ENCODE peak calls at places on chromosomes 12 and 14, in eight cellular contexts. L is A549, W is stomach, B is endothelial cell of umbilical vein, X is right lobe of liver, Y is body of pancreas, A is tibial nerve, D is esophagus squamous epithelium. I is an unnamed sample.

GRCh38 chr12:131437706-131438210 is 273.1 kb upstream of the SFSWAP start:
- DNase-seq in L (no peak), W (peak), B (no peak), X (no peak), Y (no peak), A (no peak), D (no peak), I (peak)

GRCh38 chr12:1603621-1604020 is 9.2 kb upstream of the FBXL14 start:
- DNase-seq in L (no peak), W (no peak), B (no peak), X (no peak), Y (no peak), A (no peak), D (no peak), I (no peak)

GRCh38 chr12:40152783-40153383 is 47.0 kb upstream of the SLC2A13 start:
- DNase-seq in L (no peak), W (peak), B (peak), X (peak), Y (peak), A (peak), D (no peak), I (peak)

GRCh38 chr14:92321701-92322100 is 1.3 kb upstream of the SLC24A4 start:
- DNase-seq in L (no peak), W (no peak), B (no peak), X (no peak), Y (no peak), A (no peak), D (no peak), I (no peak)

GRCh38 chr12:38149395-38150073 is 167.0 kb upstream of the ALG10B start:
- DNase-seq in L (no peak), W (no peak), B (no peak), X (no peak), Y (no peak), A (no peak), D (no peak), I (no peak)

GRCh38 chr14:59213368-59214315 is 25.2 kb downstream of the DAAM1 start:
- DNase-seq in L (no peak), W (no peak), B (no peak), X (no peak), Y (no peak), A (no peak), D (no peak), I (no peak)

GRCh38 chr14:57816568-57817284 is 49.2 kb downstream of the SLC35F4 start:
- DNase-seq in L (no peak), W (no peak), B (no peak), X (no peak), Y (no peak), A (no peak), D (no peak), I (no peak)

GRCh38 chr14:49366416-49366815 is 219.8 kb downstream of the RPS29 start:
- DNase-seq in L (no peak), W (no peak), B (no peak), X (no peak), Y (no peak), A (no peak), D (no peak), I (no peak)

GRCh38 chr14:61452452-61452851 is 131.1 kb downstream of the PRKCH start:
- DNase-seq in L (no peak), W (no peak), B (no peak), X (peak), Y (no peak), A (no peak), D (no peak), I (no peak)

GRCh38 chr12:100611031-100611430 is 37.5 kb downstream of the GAS2L3 start:
- DNase-seq in L (no peak), W (no peak), B (no peak), X (no peak), Y (no peak), A (no peak), D (no peak), I (no peak)

GRCh38 chr12:117580718-117581062 is 219.3 kb upstream of the NOS1 start:
- DNase-seq in L (peak), W (no peak), B (no peak), X (no peak), Y (peak), A (peak), D (no peak), I (no peak)

DNA sequence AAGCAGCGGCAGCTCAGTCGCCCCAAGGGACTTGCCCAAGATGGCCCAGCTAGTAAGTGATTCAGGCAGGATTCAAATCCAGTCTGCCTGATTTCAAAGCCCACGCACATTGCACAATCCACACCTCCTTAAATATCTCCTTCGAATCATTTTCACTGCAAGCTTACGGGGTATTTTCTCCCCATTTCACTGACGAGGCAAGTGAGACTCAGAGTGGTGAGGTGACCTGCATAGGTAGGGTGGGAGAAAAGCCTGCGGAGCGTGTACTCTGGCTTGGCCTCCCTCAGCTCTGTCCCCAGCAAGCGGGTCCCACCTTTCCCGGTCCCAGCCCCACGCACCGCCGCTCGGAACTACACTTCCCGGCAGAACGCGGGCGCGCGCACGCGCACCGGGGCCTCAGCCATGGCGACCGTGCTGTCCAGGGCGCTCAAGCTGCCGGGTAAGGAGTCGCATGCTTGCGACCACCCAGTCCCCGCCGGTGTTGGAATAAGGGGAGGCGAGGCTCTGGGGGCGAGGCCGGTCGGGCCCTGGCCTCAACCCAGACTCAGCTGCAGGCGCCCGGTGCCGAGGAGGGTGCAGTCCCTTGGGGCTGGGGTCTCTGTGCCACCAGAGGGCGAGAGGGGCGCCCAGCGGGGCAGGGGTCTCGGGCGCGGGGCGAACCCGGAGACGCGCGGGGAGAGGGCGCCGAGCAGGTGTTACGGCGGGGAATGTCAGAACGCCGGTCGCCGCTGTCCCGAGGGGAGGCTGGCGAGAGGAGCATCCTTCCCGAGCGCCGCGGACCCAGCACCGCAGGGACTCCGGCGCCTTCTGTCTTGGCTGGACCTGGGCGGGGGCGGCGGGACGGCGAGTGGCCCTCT is at the start of gene FAM234B:
- DNase-seq in L (peak), W (peak), B (peak), X (peak), Y (peak), A (peak), D (no peak), I (peak)
- TF ChIP-seq POLR2A in L (peak), W (no peak), B (no peak), X (peak), Y (peak), A (no peak), D (peak), I (no peak)

GRCh38 chr12:52605542-52605941 is 4.3 kb upstream of the KRT72 start:
- DNase-seq in L (no peak), W (no peak), B (no peak), X (no peak), Y (no peak), A (no peak), D (no peak), I (no peak)

GRCh38 chr12:52604859-52605258 is 3.6 kb upstream of the KRT72 start:
- DNase-seq in L (no peak), W (no peak), B (no peak), X (no peak), Y (no peak), A (no peak), D (no peak), I (no peak)

GRCh38 chr12:52608161-52608560 is 6.9 kb upstream of the KRT72 start:
- DNase-seq in L (no peak), W (no peak), B (no peak), X (no peak), Y (no peak), A (no peak), D (no peak), I (no peak)

GRCh38 chr12:52607314-52607713 is 6.1 kb upstream of the KRT72 start:
- DNase-seq in L (no peak), W (no peak), B (no peak), X (no peak), Y (no peak), A (no peak), D (no peak), I (no peak)

GRCh38 chr12:52606581-52607241 is 5.4 kb upstream of the KRT72 start:
- DNase-seq in L (no peak), W (no peak), B (no peak), X (no peak), Y (no peak), A (no peak), D (no peak), I (no peak)
- H3K27ac ChIP-seq in L (no peak), W (no peak), B (no peak), X (no peak), Y (no peak), A (no peak), D (no peak), I (no peak)

GRCh38 chr14:68791078-68791983 is 1.5 kb downstream of the ZFP36L1 start:
- DNase-seq in L (no peak), W (peak), B (peak), X (no peak), Y (peak), A (no peak), D (no peak), I (peak)
- TF ChIP-seq POLR2A in L (no peak), W (no peak), B (no peak), X (no peak), Y (peak), A (no peak), D (peak), I (no peak)

GRCh38 chr14:103157969-103158368 is 34.7 kb downstream of the TNFAIP2 start:
- DNase-seq in L (no peak), W (no peak), B (no peak), X (no peak), Y (no peak), A (no peak), D (no peak), I (no peak)
- H3K27ac ChIP-seq in L (no peak), W (no peak), B (no peak), X (no peak), Y (no peak), A (no peak), D (no peak), I (no peak)

GRCh38 chr12:55818140-55818728 is 393 bp downstream of the ORMDL2 start:
- DNase-seq in L (no peak), W (no peak), B (no peak), X (no peak), Y (no peak), A (no peak), D (no peak), I (no peak)

GRCh38 chr12:55815473-55815872 is 2.1 kb downstream of the SARNP start:
- DNase-seq in L (no peak), W (no peak), B (no peak), X (no peak), Y (no peak), A (no peak), D (no peak), I (no peak)

GRCh38 chr12:55818886-55819285 is 1.0 kb downstream of the ORMDL2 start:
- DNase-seq in L (no peak), W (no peak), B (no peak), X (no peak), Y (no peak), A (no peak), D (no peak), I (no peak)

GRCh38 chr12:55816876-55817351 is 610 bp downstream of the SARNP start:
- DNase-seq in L (peak), W (no peak), B (peak), X (no peak), Y (no peak), A (no peak), D (no peak), I (no peak)

GRCh38 chr12:55817352-55818139 is at the start of the genes ORMDL2 and SARNP:
- DNase-seq in L (peak), W (peak), B (peak), X (peak), Y (peak), A (peak), D (peak), I (peak)
- TF ChIP-seq POLR2A in L (peak), W (peak), B (peak), X (peak), Y (peak), A (peak), D (peak), I (peak)

GRCh38 chr14:32545109-32545857 is 216.2 kb downstream of the AKAP6 start:
- DNase-seq in L (no peak), W (no peak), B (no peak), X (no peak), Y (no peak), A (no peak), D (no peak), I (no peak)

GRCh38 chr14:32546246-32546645 is 217.1 kb downstream of the AKAP6 start:
- DNase-seq in L (no peak), W (no peak), B (no peak), X (no peak), Y (no peak), A (no peak), D (no peak), I (no peak)

GRCh38 chr14:32545858-32546210 is 216.7 kb downstream of the AKAP6 start:
- DNase-seq in L (no peak), W (no peak), B (no peak), X (no peak), Y (no peak), A (no peak), D (no peak), I (no peak)

GRCh38 chr14:32537166-32537565 is 208.1 kb downstream of the AKAP6 start:
- DNase-seq in L (no peak), W (no peak), B (no peak), X (no peak), Y (no peak), A (no peak), D (no peak), I (no peak)

DNA sequence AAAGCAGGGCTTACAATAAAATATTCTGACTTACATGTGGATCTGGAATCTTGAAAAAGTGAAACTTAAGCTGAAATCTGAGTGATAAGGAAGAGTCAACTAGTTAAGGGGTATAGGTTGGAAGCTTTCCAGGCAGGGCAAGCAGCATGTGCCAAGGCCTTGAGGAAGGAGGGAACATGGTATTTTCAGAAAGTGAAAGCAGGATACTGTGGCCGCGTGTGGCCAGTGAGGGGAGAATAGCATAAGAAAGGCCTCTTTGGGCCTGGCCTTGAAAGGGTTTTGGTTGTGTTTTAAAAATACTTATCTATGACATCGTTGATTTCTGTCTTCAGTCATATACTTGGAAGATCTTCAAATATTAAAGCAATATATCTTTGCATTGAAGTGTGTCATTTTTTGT is 213.4 kb downstream of the AKAP6 start:
- DNase-seq in L (no peak), W (no peak), B (peak), X (no peak), Y (no peak), A (no peak), D (no peak), I (no peak)
- H3K27ac ChIP-seq in L (no peak), W (no peak), B (no peak), X (no peak), Y (no peak), A (no peak), D (no peak), I (no peak)

I was measured in spleen.